ENCODE peak calls at places on chromosomes 11 and 22, in five cellular contexts. Q, U, O, D and S are unnamed samples.

GRCh38 chr11:128310005-128310404 is 277.4 kb downstream of the ETS1 start:
- DNase-seq in Q (no peak), U (peak; percentile 8), O (no peak), D (no peak), S (no peak)

GRCh38 chr11:115198301-115198700 is 305.9 kb downstream of the CADM1 start:
- DNase-seq in Q (peak; percentile 41), U (peak; percentile 58), O (no peak), D (no peak), S (no peak)

GRCh38 chr11:61281581-61282250 is 13.4 kb downstream of the VWCE start:
- DNase-seq in Q (peak; percentile 24), U (no peak), O (peak; percentile 82), D (peak; percentile 91), S (no peak)

GRCh38 chr11:106794058-106794457 is 224.2 kb downstream of the GUCY1A2 start:
- DNase-seq in Q (peak; percentile 3), U (no peak), O (no peak), D (no peak), S (no peak)

GRCh38 chr11:126115820-126116319 is 53.2 kb upstream of the CDON start:
- DNase-seq in Q (peak; percentile 97), U (peak; percentile 95), O (no peak), D (no peak), S (no peak)

GRCh38 chr11:47259178-47259977 is 1.6 kb downstream of the NR1H3 start:
- DNase-seq in Q (peak; percentile 59), U (peak; percentile 30), O (no peak), D (peak; percentile 80), S (peak; percentile 61)

GRCh38 chr11:119747868-119748660 is 19.1 kb upstream of the NECTIN1 start:
- DNase-seq in Q (no peak), U (no peak), O (no peak), D (no peak), S (no peak)

GRCh38 chr22:32994046-32994827 is 63.9 kb downstream of the SYN3 start:
- DNase-seq in Q (no peak), U (no peak), O (no peak), D (peak; percentile 29), S (no peak)

GRCh38 chr11:71182791-71183556 is 69.4 kb downstream of the SHANK2 start:
- DNase-seq in Q (no peak), U (no peak), O (no peak), D (no peak), S (no peak)

GRCh38 chr11:58573451-58574104 is 2.1 kb downstream of the LPXN start:
- DNase-seq in Q (peak; percentile 78), U (peak; percentile 85), O (peak; percentile 30), D (no peak), S (peak; percentile 18)

GRCh38 chr22:50016988-50017700 is 4.6 kb upstream of the IL17REL start:
- DNase-seq in Q (no peak), U (no peak), O (no peak), D (no peak), S (peak; percentile 87)

GRCh38 chr22:39808087-39808486 is 85.5 kb downstream of the ENTHD1 start:
- DNase-seq in Q (peak; percentile 11), U (peak; percentile 6), O (no peak), D (peak; percentile 78), S (no peak)

GRCh38 chr22:38864361-38865191 is 7.4 kb downstream of the CBX6 start:
- DNase-seq in Q (no peak), U (no peak), O (peak; percentile 62), D (no peak), S (no peak)

GRCh38 chr22:36737776-36738175 is 34.2 kb upstream of the CACNG2 start:
- DNase-seq in Q (no peak), U (no peak), O (no peak), D (no peak), S (no peak)

GRCh38 chr11:269146-269890 is 8.9 kb upstream of the NLRP6 start:
- DNase-seq in Q (no peak), U (no peak), O (no peak), D (no peak), S (peak; percentile 78)

GRCh38 chr11:35683728-35684339 is 21.3 kb downstream of the TRIM44 start:
- DNase-seq in Q (peak; percentile 53), U (peak; percentile 40), O (no peak), D (no peak), S (no peak)

GRCh38 chr22:50697667-50698506 is 25.3 kb downstream of the SHANK3 start:
- DNase-seq in Q (no peak), U (no peak), O (no peak), D (peak; percentile 13), S (no peak)

GRCh38 chr11:122193457-122193856 is 77.4 kb upstream of the BLID start:
- DNase-seq in Q (no peak), U (no peak), O (no peak), D (no peak), S (no peak)

GRCh38 chr22:24001314-24001713 is 3.9 kb downstream of the GSTT4 start:
- DNase-seq in Q (no peak), U (no peak), O (no peak), D (peak; percentile 35), S (peak; percentile 6)

GRCh38 chr11:88103337-88104206 is 71.7 kb downstream of the RAB38 start:
- DNase-seq in Q (peak; percentile 45), U (peak; percentile 58), O (no peak), D (peak; percentile 74), S (peak; percentile 55)

GRCh38 chr11:16561150-16561549 is 177.3 kb upstream of the C11orf58 start:
- DNase-seq in Q (no peak), U (peak; percentile 63), O (no peak), D (no peak), S (no peak)

GRCh38 chr11:128208329-128209220 is 378.8 kb downstream of the ETS1 start:
- DNase-seq in Q (peak; percentile 96), U (peak; percentile 93), O (peak; percentile 22), D (no peak), S (no peak)

GRCh38 chr22:26846645-26847044 is 189.3 kb downstream of the MIAT start:
- DNase-seq in Q (no peak), U (no peak), O (no peak), D (no peak), S (no peak)

DNA sequence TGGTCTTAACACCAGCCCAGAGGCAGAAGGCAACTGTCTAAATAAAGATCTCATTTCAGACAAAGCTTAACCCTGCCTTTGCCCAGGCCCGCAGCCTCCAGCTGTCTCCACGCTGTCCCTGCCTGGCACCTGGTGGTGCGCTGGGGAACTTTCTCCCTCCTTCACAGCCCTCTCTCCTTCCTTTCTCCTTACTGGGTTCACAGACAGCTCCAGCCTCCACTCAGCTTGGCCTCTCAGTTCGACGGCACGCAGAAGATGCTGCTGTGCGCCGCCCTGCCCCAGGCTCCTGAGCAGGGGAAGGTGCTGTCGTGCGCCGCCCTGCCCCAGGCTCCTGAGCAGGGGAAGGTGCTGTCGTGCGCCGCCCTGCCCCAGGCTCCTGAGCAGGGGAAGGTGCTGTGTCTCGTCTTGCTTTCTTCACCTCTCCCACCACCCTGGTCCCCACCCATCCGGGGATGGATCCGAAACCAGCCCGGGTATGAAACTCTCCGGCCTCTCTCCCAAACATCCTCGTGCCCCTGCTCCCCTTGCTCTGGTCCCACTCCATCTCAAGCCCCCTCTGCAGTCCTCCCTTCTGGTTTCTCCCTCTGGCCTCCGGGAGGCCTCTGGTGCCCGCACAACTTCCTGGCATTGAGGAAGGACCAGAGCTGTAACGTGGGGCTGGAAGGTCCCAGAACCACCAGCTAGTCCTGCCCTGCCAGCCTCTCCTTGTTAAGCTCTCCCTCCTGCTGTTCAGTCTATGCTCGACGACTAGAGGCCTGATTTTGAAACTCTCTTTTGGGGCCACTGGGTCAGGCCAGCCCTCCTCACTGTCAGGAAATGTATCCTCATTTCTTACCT is 22.9 kb upstream of the JAM3 start:
- DNase-seq in Q (no peak), U (no peak), O (no peak), D (peak; percentile 59), S (no peak)
- TF ChIP-seq CTCF in Q (peak; percentile 44), U (peak; percentile 37), O (no peak), D (no peak), S (no peak)

GRCh38 chr11:124310746-124311145 is 3.0 kb downstream of the OR8D1 start:
- DNase-seq in Q (no peak), U (peak; percentile 4), O (no peak), D (no peak), S (no peak)
- TF ChIP-seq CTCF in Q (no peak), U (no peak), O (no peak), D (no peak), S (no peak)

GRCh38 chr11:6402061-6402470 is 11.8 kb downstream of the SMPD1 start:
- DNase-seq in Q (no peak), U (no peak), O (no peak), D (no peak), S (peak; percentile 64)
- TF ChIP-seq CTCF in Q (no peak), U (no peak), O (no peak), D (no peak), S (no peak)

GRCh38 chr11:32068134-32068533 is 22.7 kb upstream of the RCN1 start:
- DNase-seq in Q (no peak), U (no peak), O (no peak), D (no peak), S (no peak)

GRCh38 chr11:32069361-32070058 is 21.4 kb upstream of the RCN1 start:
- DNase-seq in Q (no peak), U (no peak), O (no peak), D (no peak), S (peak; percentile 27)

GRCh38 chr11:32070707-32071106 is 20.2 kb upstream of the RCN1 start:
- DNase-seq in Q (no peak), U (no peak), O (no peak), D (no peak), S (no peak)

GRCh38 chr11:32062540-32062939 is 28.3 kb upstream of the RCN1 start:
- DNase-seq in Q (no peak), U (no peak), O (no peak), D (no peak), S (no peak)

DNA sequence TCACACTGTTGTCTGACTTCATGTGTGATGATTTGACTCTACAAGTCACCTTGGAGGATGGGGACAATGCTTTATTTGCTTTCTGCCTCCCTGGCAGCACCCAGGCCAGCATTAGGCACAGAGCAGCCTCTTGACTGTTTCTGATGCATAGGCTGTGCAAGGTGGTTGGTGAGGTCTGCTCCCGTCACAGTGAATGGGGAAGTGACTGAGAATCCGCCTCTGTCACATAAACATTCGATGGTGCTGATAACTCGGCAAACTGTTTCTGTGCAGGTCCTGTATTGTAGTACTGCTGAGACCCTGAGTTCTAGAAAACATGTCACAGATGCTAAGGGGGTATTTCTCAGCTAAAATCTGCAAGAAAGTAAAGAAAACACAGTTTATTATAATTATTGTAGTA is 25.0 kb upstream of the RCN1 start:
- DNase-seq in Q (no peak), U (no peak), O (no peak), D (no peak), S (no peak)
- TF ChIP-seq CTCF in Q (no peak), U (no peak), O (no peak), D (no peak), S (no peak)

GRCh38 chr11:93089474-93090102 is 108.2 kb downstream of the SLC36A4 start:
- DNase-seq in Q (peak; percentile 62), U (peak; percentile 62), O (no peak), D (peak; percentile 19), S (no peak)
- TF ChIP-seq CTCF in Q (peak; percentile 55), U (peak; percentile 51), O (no peak), D (no peak), S (peak; percentile 36)